ENCODE peak calls at places on chromosomes 13 and 19, in seven cellular contexts. E is thoracic aorta, G is Daoy, V is COLO829, D is A172, B is PC-3, Q is GM18507. X is an unnamed sample.
A peak's percentile ranks its signal among the peaks of the same experiment; 100 is the strongest.

GRCh38 chr13:37127706-37128241 is 22.3 kb upstream of the CSNK1A1L start:
- DNase-seq in E (no peak), G (no peak), V (peak; percentile 37), D (no peak), B (peak; percentile 14), Q (no peak), X (peak; percentile 44)

GRCh38 chr13:100913143-100913542 is 238.5 kb upstream of the TMTC4 start:
- DNase-seq in E (no peak), G (no peak), V (no peak), D (no peak), B (no peak), Q (no peak), X (no peak)

GRCh38 chr19:15297416-15298224 is 34.7 kb downstream of the BRD4 start:
- DNase-seq in E (no peak), G (peak; percentile 30), V (no peak), D (no peak), B (peak; percentile 47), Q (no peak), X (peak; percentile 87)

GRCh38 chr19:4376991-4377781 is 23.2 kb downstream of the SH3GL1 start:
- DNase-seq in E (no peak), G (peak; percentile 57), V (no peak), D (peak; percentile 84), B (peak; percentile 84), Q (no peak), X (no peak)

GRCh38 chr19:45262570-45262969 is 11.5 kb downstream of the MARK4 start:
- DNase-seq in E (no peak), G (no peak), V (no peak), D (no peak), B (no peak), Q (no peak), X (no peak)

GRCh38 chr13:79631260-79631659 is 150.3 kb downstream of the NDFIP2 start:
- DNase-seq in E (no peak), G (peak; percentile 73), V (peak; percentile 88), D (peak; percentile 88), B (peak; percentile 95), Q (no peak), X (peak; percentile 94)

GRCh38 chr13:80524447-80525215 is 183.7 kb upstream of the SPRY2 start:
- DNase-seq in E (no peak), G (no peak), V (no peak), D (no peak), B (no peak), Q (no peak), X (no peak)

GRCh38 chr19:30437869-30438268 is 65.7 kb downstream of the ZNF536 start:
- DNase-seq in E (no peak), G (no peak), V (no peak), D (no peak), B (no peak), Q (no peak), X (no peak)

GRCh38 chr19:48806518-48806817 is 4.4 kb downstream of the BCAT2 start:
- DNase-seq in E (no peak), G (no peak), V (peak; percentile 68), D (no peak), B (no peak), Q (peak; percentile 60), X (no peak)

GRCh38 chr13:21458457-21458815 is 667 bp downstream of the ZDHHC20 start:
- DNase-seq in E (no peak), G (peak; percentile 25), V (peak; percentile 26), D (peak; percentile 17), B (peak; percentile 57), Q (no peak), X (no peak)